ENCODE peak calls at places on chromosomes 2 and 18, in five cellular contexts. M is cardiac muscle cell, S is GM23338, B is astrocyte, O is astrocyte of the spinal cord. W is an unnamed sample.
A peak's percentile ranks its signal among the peaks of the same experiment; 100 is the strongest.

GRCh38 chr2:242022550-242023290 is 153.2 kb downstream of the RTP5 start:
- DNase-seq in M (no peak), O (no peak), B (no peak), S (no peak), W (no peak)

GRCh38 chr2:218290316-218291261 is 1.7 kb downstream of the TMBIM1 start:
- DNase-seq in B (no peak), O (no peak), S (no peak), M (no peak), W (no peak)

GRCh38 chr2:100741880-100742814 is 77.8 kb upstream of the NPAS2 start:
- DNase-seq in B (peak; percentile 99), M (no peak), S (no peak), O (peak; percentile 97), W (peak; percentile 99)

GRCh38 chr18:47997338-47997780 is 66.9 kb upstream of the SMAD2 start:
- DNase-seq in O (no peak), B (no peak), M (no peak), S (peak; percentile 84), W (peak; percentile 9)

GRCh38 chr2:121705958-121706357 is 30.7 kb downstream of the NIFK start:
- DNase-seq in S (no peak), B (no peak), M (no peak), O (no peak), W (no peak)

GRCh38 chr18:34639662-34640061 is 70.4 kb upstream of the DTNA start:
- DNase-seq in B (no peak), S (no peak), M (no peak), O (no peak), W (no peak)

GRCh38 chr2:241745276-241745675 is 10.8 kb downstream of the D2HGDH start:
- DNase-seq in M (no peak), O (no peak), B (no peak), S (no peak), W (no peak)

GRCh38 chr18:32019251-32019943 is 772 bp downstream of the RNF125 start:
- DNase-seq in B (peak; percentile 44), S (peak; percentile 62), O (peak; percentile 30), M (peak; percentile 49), W (peak; percentile 21)

GRCh38 chr2:179692610-179693009 is 168.8 kb downstream of the ZNF385B start:
- DNase-seq in S (peak; percentile 5), O (no peak), B (no peak), M (no peak), W (no peak)

GRCh38 chr2:207960090-207960489 is 65.2 kb downstream of the PLEKHM3 start:
- DNase-seq in M (no peak), O (no peak), B (no peak), S (no peak), W (no peak)

GRCh38 chr2:66526171-66526570 is 91.2 kb downstream of the MEIS1 start:
- DNase-seq in M (peak; percentile 39), O (no peak), S (no peak), B (no peak), W (peak; percentile 48)

GRCh38 chr2:48414980-48415764 is 114.8 kb upstream of the STON1 start:
- DNase-seq in M (no peak), B (peak; percentile 39), O (peak; percentile 26), S (peak; percentile 21), W (peak; percentile 56)

GRCh38 chr18:22752014-22752413 is 181.1 kb upstream of the RBBP8 start:
- DNase-seq in B (no peak), S (no peak), O (no peak), M (no peak), W (no peak)

GRCh38 chr2:207734636-207735512 is 23.4 kb downstream of the CCNYL1 start:
- DNase-seq in S (no peak), M (no peak), O (no peak), B (no peak), W (no peak)

GRCh38 chr2:109335586-109336266 is 206.7 kb downstream of the SH3RF3 start:
- DNase-seq in O (peak; percentile 87), S (no peak), B (peak; percentile 86), M (no peak), W (peak; percentile 74)

GRCh38 chr2:68436270-68436669 is 30.8 kb downstream of the FBXO48 start:
- DNase-seq in B (peak; percentile 14), S (no peak), O (no peak), M (no peak), W (peak; percentile 29)

GRCh38 chr2:134231965-134232340 is 21.9 kb upstream of the MGAT5 start:
- DNase-seq in O (peak; percentile 51), M (no peak), S (no peak), B (peak; percentile 76), W (peak; percentile 30)

GRCh38 chr2:88451647-88452150 is 794 bp downstream of the FOXI3 start:
- DNase-seq in O (no peak), S (peak; percentile 60), B (no peak), M (no peak), W (no peak)

GRCh38 chr2:88452151-88452851 is at the start of gene FOXI3:
- DNase-seq in B (no peak), O (no peak), S (peak; percentile 65), M (peak; percentile 52), W (no peak)

GRCh38 chr2:88450186-88450585 is 2.3 kb downstream of the FOXI3 start:
- DNase-seq in M (no peak), S (no peak), O (no peak), B (no peak), W (no peak)

GRCh38 chr2:88450925-88451575 is 1.4 kb downstream of the FOXI3 start:
- DNase-seq in B (no peak), S (peak; percentile 32), O (no peak), M (no peak), W (no peak)

DNA sequence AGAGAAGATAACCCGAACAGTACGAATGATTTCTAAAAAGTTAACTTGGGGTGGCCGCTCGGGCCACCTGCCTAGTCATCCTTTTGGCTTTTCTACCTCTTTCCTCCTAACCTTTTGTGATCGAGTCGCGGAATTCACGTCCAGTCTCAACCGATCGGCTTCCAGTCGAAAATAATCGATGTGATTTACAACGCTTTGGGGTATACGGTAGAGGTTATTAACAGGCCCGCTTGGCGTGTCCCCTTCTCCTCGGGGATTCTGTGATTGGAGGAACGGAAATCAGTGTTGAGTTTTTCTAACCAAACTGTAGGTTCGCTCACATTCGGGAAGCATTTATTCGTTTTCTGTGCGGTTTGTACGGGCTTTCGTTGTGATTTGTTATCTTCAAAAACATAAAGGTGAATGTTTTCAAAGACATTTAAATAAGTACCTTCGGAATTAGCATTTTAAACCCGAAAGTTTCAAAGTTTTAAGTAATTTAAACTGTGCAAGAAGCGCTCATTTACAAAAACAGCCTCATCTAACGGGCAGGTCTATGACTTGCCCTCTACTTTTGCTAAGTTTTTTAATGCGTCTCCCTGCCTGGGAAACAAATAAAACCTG is 588 bp upstream of the FOXI3 start:
- DNase-seq in B (peak; percentile 3), O (peak; percentile 40), S (peak; percentile 58), M (peak; percentile 22), W (peak; percentile 17)
- H3K4me3 ChIP-seq in B (no peak overlapping the region), O (no peak overlapping the region), S (peak overlapping the region; percentile 60), M (peak overlapping the region; percentile 50), W (no peak overlapping the region)

GRCh38 chr2:215390550-215390913 is 45.3 kb downstream of the FN1 start:
- DNase-seq in O (no peak), S (no peak), M (no peak), B (no peak), W (no peak)

GRCh38 chr2:215392687-215393270 is 43.1 kb downstream of the FN1 start:
- DNase-seq in M (no peak), S (no peak), B (no peak), O (no peak), W (no peak)

GRCh38 chr2:215394102-215394805 is 41.6 kb downstream of the FN1 start:
- DNase-seq in B (no peak), O (no peak), S (no peak), M (no peak), W (no peak)

GRCh38 chr2:215392164-215392563 is 43.7 kb downstream of the FN1 start:
- DNase-seq in O (no peak), M (no peak), S (no peak), B (no peak), W (no peak)

GRCh38 chr2:215391531-215391930 is 44.3 kb downstream of the FN1 start:
- DNase-seq in S (no peak), O (no peak), M (no peak), B (no peak), W (no peak)
- H3K4me3 ChIP-seq in S (no peak overlapping the region), O (no peak overlapping the region), M (no peak overlapping the region), B (no peak overlapping the region), W (no peak overlapping the region)

GRCh38 chr2:44746856-44747612 is 194.5 kb upstream of the SIX3 start:
- DNase-seq in B (no peak), O (no peak), S (peak; percentile 51), M (no peak), W (no peak)
- H3K4me3 ChIP-seq in B (no peak overlapping the region), O (no peak overlapping the region), S (no peak overlapping the region), M (no peak overlapping the region), W (no peak overlapping the region)

DNA sequence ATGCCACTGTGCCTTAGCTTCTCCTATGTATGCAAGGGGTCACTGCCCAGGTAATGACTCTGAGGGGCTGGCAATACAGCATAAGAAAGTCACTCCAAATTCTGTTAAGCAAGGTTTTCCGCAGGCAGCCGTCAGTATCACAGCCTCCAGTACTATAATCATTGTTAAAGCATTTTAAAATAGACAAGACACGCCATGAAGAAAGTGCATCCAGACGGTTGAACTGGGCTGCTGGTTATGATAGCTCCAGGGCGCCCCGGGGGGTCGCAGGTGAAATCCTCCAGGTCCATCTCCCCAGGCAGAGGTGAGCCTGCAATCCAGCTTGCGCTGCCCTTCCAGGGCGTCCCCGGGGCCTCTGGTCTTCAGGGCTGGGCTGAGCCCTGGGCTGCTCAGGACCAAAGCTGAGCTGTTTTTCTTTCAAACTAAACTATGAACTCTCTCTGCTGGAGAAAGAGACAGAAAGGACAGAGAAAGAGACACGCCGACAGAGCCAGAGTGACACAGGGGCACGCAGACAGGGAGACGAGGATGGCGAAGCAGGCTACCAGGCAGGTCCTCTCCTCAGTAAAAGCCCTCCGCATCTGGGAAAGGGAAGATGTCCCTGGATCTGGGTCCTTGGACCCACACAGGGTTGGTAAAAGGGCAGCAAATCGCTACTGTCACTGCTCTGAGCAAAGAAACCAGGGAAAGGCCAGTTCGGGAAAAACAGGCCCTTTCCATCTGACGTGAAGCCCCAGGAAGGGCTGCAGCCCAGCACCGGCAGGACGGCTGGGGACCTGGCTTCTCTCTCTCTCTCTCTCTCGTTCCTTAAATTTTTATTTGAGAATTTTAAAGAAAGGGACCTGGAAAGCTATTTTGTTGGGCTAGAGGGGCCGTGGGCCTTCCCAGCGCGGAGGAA is 2.1 kb upstream of the TWIST2 start:
- DNase-seq in B (no peak), O (no peak), S (peak; percentile 21), M (no peak), W (no peak)
- H3K4me3 ChIP-seq in B (peak overlapping the region; percentile 93), O (no peak overlapping the region), S (peak overlapping the region; percentile 66), M (no peak overlapping the region), W (peak overlapping the region; percentile 83)

W was measured in fibroblast of pulmonary artery.